ENCODE peak calls at places on chromosome 22, in four cellular contexts. A is amniotic stem cell, W is nucleus accumbens, D is SW480. B is an unnamed sample.

GRCh38 chr22:25564979-25565677 is 653 bp downstream of the GRK3 start:
- DNase-seq in D (peak), A (no peak), W (peak), B (peak)

GRCh38 chr22:50734343-50734771 is 3.6 kb upstream of the ACR start:
- DNase-seq in A (no peak), W (no peak), D (peak), B (no peak)

GRCh38 chr22:27223317-27224177 is 566.2 kb downstream of the MIAT start:
- DNase-seq in W (no peak), D (peak), A (no peak), B (no peak)

GRCh38 chr22:29306830-29307657 is 594 bp downstream of the GAS2L1 start:
- DNase-seq in A (peak), W (peak), D (peak), B (peak)

GRCh38 chr22:20889025-20889704 is 28.0 kb upstream of the CRKL start:
- DNase-seq in A (no peak), W (no peak), D (no peak), B (no peak)

GRCh38 chr22:23070418-23071162 is at the start of gene GNAZ:
- DNase-seq in D (peak), A (no peak), W (peak), B (no peak)

GRCh38 chr22:22233081-22233480 is 11.5 kb upstream of the VPREB1 start:
- DNase-seq in W (no peak), D (no peak), A (no peak), B (no peak)

GRCh38 chr22:38239101-38239761 is 33.6 kb downstream of the TMEM184B start:
- DNase-seq in D (no peak), W (peak), A (peak), B (peak)

GRCh38 chr22:46576556-46577351 is 39.3 kb upstream of the CELSR1 start:
- DNase-seq in W (no peak), D (peak), A (peak), B (peak)

GRCh38 chr22:48702573-48703264 is 1125.0 kb downstream of the BRD1 start:
- DNase-seq in D (peak), A (no peak), W (peak), B (peak)

GRCh38 chr22:42685941-42686666 is 34.6 kb downstream of the A4GALT start:
- DNase-seq in D (no peak), W (no peak), A (no peak), B (no peak)

GRCh38 chr22:19181786-19182471 is 3.4 kb upstream of the SLC25A1 start:
- DNase-seq in D (no peak), W (no peak), A (no peak), B (no peak)